ENCODE peak calls at places on chromosomes 11 and 22, in four cellular contexts. E is hepatocyte, I is neuronal stem cell, B is NT2/D1. O is an unnamed sample.

GRCh38 chr11:68043349-68044144 is 4.7 kb downstream of the TCIRG1 start:
- DNase-seq in E (peak; percentile 74), B (no peak), I (no peak), O (peak; percentile 85)

GRCh38 chr22:17237031-17237668 is 17.9 kb upstream of the ADA2 start:
- DNase-seq in I (no peak), B (no peak), E (no peak), O (no peak)

GRCh38 chr22:36671398-36671797 is 32.2 kb downstream of the CACNG2 start:
- DNase-seq in I (no peak), E (no peak), B (no peak), O (no peak)

GRCh38 chr11:104917259-104918112 is 19.2 kb upstream of the CASP12 start:
- DNase-seq in I (no peak), B (no peak), E (no peak), O (no peak)

GRCh38 chr22:42376721-42377177 is 55.5 kb downstream of the NFAM1 start:
- DNase-seq in I (peak; percentile 87), B (peak; percentile 73), E (peak; percentile 87), O (peak; percentile 92)

GRCh38 chr11:43937434-43938411 is 4.7 kb upstream of the C11orf96 start:
- DNase-seq in I (no peak), B (no peak), E (no peak), O (no peak)

GRCh38 chr11:9953994-9954626 is 290.2 kb downstream of the SWAP70 start:
- DNase-seq in E (no peak), I (no peak), B (no peak), O (no peak)

GRCh38 chr11:79480864-79481263 is 40.0 kb upstream of the TENM4 start:
- DNase-seq in B (no peak), E (no peak), I (no peak), O (no peak)

GRCh38 chr11:117818036-117818858 is 6.3 kb downstream of the FXYD2 start:
- DNase-seq in I (no peak), E (no peak), B (no peak), O (no peak)

GRCh38 chr22:22878801-22879674 is 8.6 kb upstream of the IGLL5 start:
- DNase-seq in E (no peak), I (no peak), B (no peak), O (no peak)

GRCh38 chr11:34566736-34567135 is 53.1 kb upstream of the ELF5 start:
- DNase-seq in B (no peak), E (no peak), I (no peak), O (no peak)

GRCh38 chr11:67050139-67050538 is 6.5 kb upstream of the RHOD start:
- DNase-seq in E (no peak), B (no peak), I (no peak), O (no peak)

GRCh38 chr11:923691-924405 is 1.8 kb upstream of the AP2A2 start:
- DNase-seq in B (no peak), E (no peak), I (no peak), O (no peak)

GRCh38 chr11:73902303-73902702 is 25.5 kb downstream of the PAAF1 start:
- DNase-seq in E (no peak), B (no peak), I (no peak), O (no peak)

GRCh38 chr11:45661417-45662055 is 3.9 kb downstream of the CHST1 start:
- DNase-seq in E (no peak), I (no peak), B (no peak), O (peak; percentile 45)

GRCh38 chr11:105719073-105719846 is 109.4 kb downstream of the GRIA4 start:
- DNase-seq in E (peak; percentile 68), I (no peak), B (no peak), O (no peak)

GRCh38 chr11:76270387-76270786 is 64.1 kb upstream of the WNT11 start:
- DNase-seq in E (peak; percentile 60), I (no peak), B (no peak), O (no peak)

GRCh38 chr11:3208272-3208671 is 10.3 kb downstream of the MRGPRG start:
- DNase-seq in E (no peak), B (no peak), I (no peak), O (no peak)

GRCh38 chr11:3095712-3096361 is 38.6 kb upstream of the CARS1 start:
- DNase-seq in I (peak; percentile 59), B (peak; percentile 55), E (peak; percentile 39), O (peak; percentile 81)

GRCh38 chr11:74927496-74927895 is 21.4 kb downstream of the XRRA1 start:
- DNase-seq in E (no peak), B (no peak), I (no peak), O (no peak)

GRCh38 chr11:119533931-119534694 is 111.1 kb upstream of the THY1 start:
- DNase-seq in I (peak; percentile 61), E (peak; percentile 87), B (peak; percentile 40), O (peak; percentile 83)

GRCh38 chr11:130431337-130431773 is 2.9 kb upstream of the ADAMTS8 start:
- DNase-seq in E (peak; percentile 84), B (peak; percentile 87), I (peak; percentile 83), O (peak; percentile 84)

GRCh38 chr11:43825217-43825816 is 55.3 kb upstream of the ALKBH3 start:
- DNase-seq in I (no peak), B (peak; percentile 25), E (peak; percentile 58), O (no peak)

GRCh38 chr22:39502789-39503464 is 837 bp downstream of the MIEF1 start:
- DNase-seq in I (no peak), B (no peak), E (peak; percentile 49), O (no peak)

GRCh38 chr11:57325735-57326048 is 940 bp upstream of the TNKS1BP1 start:
- DNase-seq in I (no peak), E (peak; percentile 73), B (no peak), O (peak; percentile 83)

GRCh38 chr11:84452211-84452610 is 1166.0 kb upstream of the CCDC90B start:
- DNase-seq in I (no peak), E (no peak), B (no peak), O (no peak)

GRCh38 chr22:19105867-19106802 is 16.1 kb downstream of the DGCR2 start:
- DNase-seq in E (no peak), I (no peak), B (no peak), O (peak; percentile 68)

GRCh38 chr22:23670378-23671295 is 20.2 kb upstream of the RGL4 start:
- DNase-seq in I (no peak), B (no peak), E (no peak), O (peak; percentile 50)

GRCh38 chr11:1064167-1064566 is 10.5 kb upstream of the MUC2 start:
- DNase-seq in B (no peak), I (no peak), E (no peak), O (no peak)

GRCh38 chr11:14789879-14790484 is 102.0 kb downstream of the CYP2R1 start:
- DNase-seq in B (no peak), E (no peak), I (no peak), O (no peak)

GRCh38 chr22:31614781-31615480 is 47.1 kb downstream of the PISD start:
- DNase-seq in B (no peak), I (no peak), E (no peak), O (peak; percentile 50)

GRCh38 chr11:127651175-127651887 is 650.8 kb upstream of the KIRREL3 start:
- DNase-seq in B (no peak), I (no peak), E (no peak), O (no peak)

GRCh38 chr11:127651888-127652221 is 651.3 kb upstream of the KIRREL3 start:
- DNase-seq in B (no peak), I (no peak), E (no peak), O (no peak)

GRCh38 chr11:127649958-127650357 is 649.4 kb upstream of the KIRREL3 start:
- DNase-seq in I (no peak), B (no peak), E (no peak), O (no peak)

GRCh38 chr11:127649071-127649470 is 648.5 kb upstream of the KIRREL3 start:
- DNase-seq in B (no peak), E (no peak), I (no peak), O (no peak)

GRCh38 chr11:127648604-127649003 is 648.0 kb upstream of the KIRREL3 start:
- DNase-seq in E (no peak), B (no peak), I (no peak), O (no peak)
- H3K9me3 ChIP-seq in E (no peaks in the 10 kb centered on the region), B (no peaks in the 10 kb centered on the region), I (no peaks in the 10 kb centered on the region), O (no peaks in the 10 kb centered on the region)

DNA sequence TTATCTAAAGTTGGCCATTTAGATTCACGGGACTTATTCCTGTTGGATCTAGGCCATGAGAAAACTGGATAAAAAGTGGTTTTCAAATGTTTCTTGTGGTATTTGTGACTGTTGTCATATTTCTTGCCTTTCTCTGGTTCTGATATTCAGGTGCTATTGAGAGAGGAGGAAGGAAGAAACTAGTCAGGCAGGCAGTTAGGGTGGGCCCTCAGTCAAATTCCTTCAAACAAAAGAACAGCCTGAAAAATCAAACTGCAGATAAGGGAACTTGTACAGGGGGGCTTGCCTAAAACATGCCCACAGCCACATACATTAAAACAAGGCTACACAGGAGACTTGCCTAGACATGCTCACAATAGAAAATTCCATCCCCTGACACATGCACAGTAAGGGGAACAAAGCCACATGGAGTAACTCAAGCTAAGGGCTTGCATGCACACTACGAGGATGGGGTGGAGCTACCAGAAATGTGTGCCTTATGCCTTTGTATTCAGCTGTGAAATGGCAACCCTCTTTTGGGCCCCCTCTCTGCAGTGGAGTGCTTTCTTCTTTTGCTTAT is 18.2 kb downstream of the NCR3LG1 start:
- DNase-seq in I (no peak), E (no peak), B (no peak), O (no peak)
- H3K9me3 ChIP-seq in I (peaks cover 91% of the 10 kb centered on the region), E (peaks cover 15% of the 10 kb centered on the region), B (peaks cover 67% of the 10 kb centered on the region), O (peaks cover 20% of the 10 kb centered on the region)

GRCh38 chr22:48146426-48146825 is 1384.0 kb downstream of the TBC1D22A start:
- DNase-seq in B (no peak), E (no peak), I (no peak), O (no peak)
- H3K9me3 ChIP-seq in B (no peaks in the 10 kb centered on the region), E (no peaks in the 10 kb centered on the region), I (no peaks in the 10 kb centered on the region), O (no peaks in the 10 kb centered on the region)

GRCh38 chr22:38212442-38212841 is 10.6 kb downstream of the MAFF start:
- DNase-seq in B (no peak), E (no peak), I (no peak), O (no peak)

GRCh38 chr22:38213319-38214247 is 11.8 kb downstream of the MAFF start:
- DNase-seq in E (no peak), B (no peak), I (no peak), O (no peak)

GRCh38 chr22:38214248-38215056 is 12.7 kb downstream of the MAFF start:
- DNase-seq in B (no peak), E (peak; percentile 81), I (peak; percentile 70), O (peak; percentile 83)

GRCh38 chr22:38218661-38219331 is 17.0 kb downstream of the MAFF start:
- DNase-seq in I (no peak), E (peak; percentile 93), B (peak; percentile 57), O (peak; percentile 93)

DNA sequence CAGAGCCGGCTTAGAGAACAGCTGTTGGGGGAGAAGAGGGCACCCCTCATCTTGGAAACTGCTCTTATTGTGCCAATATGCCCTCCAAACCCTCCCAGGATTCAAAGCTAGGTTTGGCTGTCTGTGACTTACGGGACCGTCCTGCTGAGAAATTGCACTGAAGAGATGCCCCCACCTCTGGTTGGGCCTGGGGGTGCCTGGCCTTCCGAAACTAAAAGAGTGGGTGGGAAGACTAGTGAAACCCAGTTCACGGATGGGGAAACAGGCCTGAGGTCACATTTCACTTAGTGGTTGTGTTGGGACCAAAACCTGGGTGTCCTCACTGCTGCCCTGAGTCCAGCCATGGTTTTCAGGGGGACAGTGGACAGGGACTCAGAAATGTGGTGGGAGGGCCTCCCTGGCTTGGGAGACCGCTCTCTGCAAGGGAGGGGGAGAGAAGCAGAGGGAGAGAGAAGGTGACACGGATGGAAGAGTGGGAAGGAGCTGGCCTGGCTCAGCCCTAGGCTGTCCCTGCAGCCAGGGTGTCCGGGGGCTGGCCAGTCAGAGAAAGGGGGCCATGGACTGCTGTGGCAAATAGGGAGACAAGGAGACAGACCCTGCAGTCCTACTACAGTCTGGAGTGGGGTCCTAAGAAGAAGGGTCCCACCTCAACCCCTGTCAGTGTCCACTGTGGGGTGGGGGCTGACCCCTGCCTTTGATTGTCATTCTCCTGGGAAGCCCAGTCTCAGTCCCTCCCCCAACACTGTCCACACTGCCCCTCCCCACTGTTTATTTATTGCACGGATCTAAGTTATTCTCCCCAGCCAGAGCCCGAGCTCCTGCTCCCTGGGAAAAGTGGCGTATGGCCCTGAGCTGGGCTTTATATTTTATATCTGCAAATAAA is 13.6 kb downstream of the MAFF start:
- DNase-seq in E (no peak), B (no peak), I (no peak), O (no peak)
- H3K9me3 ChIP-seq in E (no peaks in the 10 kb centered on the region), B (no peaks in the 10 kb centered on the region), I (no peaks in the 10 kb centered on the region), O (no peaks in the 10 kb centered on the region)

O was measured in sigmoid colon.